ENCODE peak calls at places on chromosomes 3 and 15, in nine cellular contexts. One of them, this sample, is unnamed.

GRCh38 chr3:120181632-120182031 is 87.4 kb upstream of the GSK3B start:
- DNase-seq in left cardiac atrium: no peak
- DNase-seq in GM23338: no peak
- DNase-seq in glutamatergic neuron: no peak
- DNase-seq in foreskin fibroblast: no peak
- DNase-seq in anterior cingulate cortex: no peak
- DNase-seq in esophagus muscularis mucosa: peak; percentile 86
- DNase-seq in progenitor cell of endocrine pancreas: no peak
- DNase-seq in amniotic stem cell: no peak
- DNase-seq in this sample: no peak

GRCh38 chr3:157232146-157232545 is 72.2 kb upstream of the CCNL1 start:
- DNase-seq in left cardiac atrium: no peak
- DNase-seq in GM23338: no peak
- DNase-seq in glutamatergic neuron: no peak
- DNase-seq in foreskin fibroblast: peak; percentile 27
- DNase-seq in anterior cingulate cortex: no peak
- DNase-seq in esophagus muscularis mucosa: no peak
- DNase-seq in progenitor cell of endocrine pancreas: no peak
- DNase-seq in amniotic stem cell: no peak
- DNase-seq in this sample: no peak

GRCh38 chr15:90201150-90201943 is at the start of gene SEMA4B:
- DNase-seq in left cardiac atrium: peak; percentile 79
- DNase-seq in GM23338: peak; percentile 93
- DNase-seq in glutamatergic neuron: peak; percentile 87
- DNase-seq in foreskin fibroblast: peak; percentile 83
- DNase-seq in anterior cingulate cortex: peak; percentile 65
- DNase-seq in esophagus muscularis mucosa: no peak
- DNase-seq in progenitor cell of endocrine pancreas: peak; percentile 77
- DNase-seq in amniotic stem cell: no peak
- DNase-seq in this sample: peak; percentile 11

GRCh38 chr3:121557426-121557934 is 10.3 kb upstream of the ARGFX start:
- DNase-seq in left cardiac atrium: no peak
- DNase-seq in GM23338: no peak
- DNase-seq in glutamatergic neuron: no peak
- DNase-seq in foreskin fibroblast: no peak
- DNase-seq in anterior cingulate cortex: no peak
- DNase-seq in esophagus muscularis mucosa: no peak
- DNase-seq in progenitor cell of endocrine pancreas: no peak
- DNase-seq in amniotic stem cell: no peak
- DNase-seq in this sample: no peak

GRCh38 chr3:115436767-115437301 is 186.5 kb upstream of the GAP43 start:
- DNase-seq in left cardiac atrium: no peak
- DNase-seq in GM23338: peak; percentile 56
- DNase-seq in glutamatergic neuron: no peak
- DNase-seq in foreskin fibroblast: peak; percentile 98
- DNase-seq in anterior cingulate cortex: no peak
- DNase-seq in esophagus muscularis mucosa: no peak
- DNase-seq in progenitor cell of endocrine pancreas: no peak
- DNase-seq in amniotic stem cell: peak; percentile 94
- DNase-seq in this sample: no peak

GRCh38 chr3:59425371-59425770 is 375.5 kb upstream of the CFAP20DC start:
- DNase-seq in left cardiac atrium: no peak
- DNase-seq in GM23338: no peak
- DNase-seq in glutamatergic neuron: no peak
- DNase-seq in foreskin fibroblast: peak; percentile 66
- DNase-seq in anterior cingulate cortex: no peak
- DNase-seq in esophagus muscularis mucosa: no peak
- DNase-seq in progenitor cell of endocrine pancreas: no peak
- DNase-seq in amniotic stem cell: peak; percentile 37
- DNase-seq in this sample: no peak

GRCh38 chr3:179702271-179702947 is 49.6 kb downstream of the USP13 start:
- DNase-seq in left cardiac atrium: no peak
- DNase-seq in GM23338: no peak
- DNase-seq in glutamatergic neuron: no peak
- DNase-seq in foreskin fibroblast: no peak
- DNase-seq in anterior cingulate cortex: no peak
- DNase-seq in esophagus muscularis mucosa: peak; percentile 37
- DNase-seq in progenitor cell of endocrine pancreas: no peak
- DNase-seq in amniotic stem cell: no peak
- DNase-seq in this sample: no peak

GRCh38 chr15:71136159-71137137 is 21.2 kb downstream of the THSD4 start:
- DNase-seq in left cardiac atrium: peak; percentile 50
- DNase-seq in GM23338: peak; percentile 37
- DNase-seq in glutamatergic neuron: no peak
- DNase-seq in foreskin fibroblast: peak; percentile 92
- DNase-seq in anterior cingulate cortex: no peak
- DNase-seq in esophagus muscularis mucosa: no peak
- DNase-seq in progenitor cell of endocrine pancreas: no peak
- DNase-seq in amniotic stem cell: peak; percentile 35
- DNase-seq in this sample: no peak

GRCh38 chr3:100184960-100185566 is 70.8 kb upstream of the FILIP1L start:
- DNase-seq in left cardiac atrium: no peak
- DNase-seq in GM23338: no peak
- DNase-seq in glutamatergic neuron: no peak
- DNase-seq in foreskin fibroblast: peak; percentile 66
- DNase-seq in anterior cingulate cortex: no peak
- DNase-seq in esophagus muscularis mucosa: no peak
- DNase-seq in progenitor cell of endocrine pancreas: no peak
- DNase-seq in amniotic stem cell: no peak
- DNase-seq in this sample: no peak

GRCh38 chr3:110821586-110821985 is 250.0 kb upstream of the NECTIN3 start:
- DNase-seq in left cardiac atrium: no peak
- DNase-seq in GM23338: no peak
- DNase-seq in glutamatergic neuron: no peak
- DNase-seq in foreskin fibroblast: peak; percentile 25
- DNase-seq in anterior cingulate cortex: no peak
- DNase-seq in esophagus muscularis mucosa: no peak
- DNase-seq in progenitor cell of endocrine pancreas: no peak
- DNase-seq in amniotic stem cell: no peak
- DNase-seq in this sample: no peak

GRCh38 chr3:170090601-170090981 is 52.8 kb downstream of the GPR160 start:
- DNase-seq in left cardiac atrium: no peak
- DNase-seq in GM23338: no peak
- DNase-seq in glutamatergic neuron: no peak
- DNase-seq in foreskin fibroblast: no peak
- DNase-seq in anterior cingulate cortex: no peak
- DNase-seq in esophagus muscularis mucosa: no peak
- DNase-seq in progenitor cell of endocrine pancreas: no peak
- DNase-seq in amniotic stem cell: no peak
- DNase-seq in this sample: no peak

GRCh38 chr3:49327485-49327884 is 12.4 kb downstream of the USP4 start:
- DNase-seq in left cardiac atrium: no peak
- DNase-seq in GM23338: peak; percentile 52
- DNase-seq in glutamatergic neuron: no peak
- DNase-seq in foreskin fibroblast: peak; percentile 8
- DNase-seq in anterior cingulate cortex: no peak
- DNase-seq in esophagus muscularis mucosa: no peak
- DNase-seq in progenitor cell of endocrine pancreas: no peak
- DNase-seq in amniotic stem cell: no peak
- DNase-seq in this sample: no peak

GRCh38 chr3:189629803-189630455 is 1.3 kb upstream of the TP63 start:
- DNase-seq in left cardiac atrium: peak; percentile 33
- DNase-seq in GM23338: no peak
- DNase-seq in glutamatergic neuron: no peak
- DNase-seq in foreskin fibroblast: peak; percentile 29
- DNase-seq in anterior cingulate cortex: no peak
- DNase-seq in esophagus muscularis mucosa: no peak
- DNase-seq in progenitor cell of endocrine pancreas: no peak
- DNase-seq in amniotic stem cell: no peak
- DNase-seq in this sample: no peak